ENCODE peak calls at places on chromosomes 5 and 9, in six cellular contexts. X, W, E, Z, L and Q are unnamed samples.

GRCh38 chr5:24788829-24789509 is 144.2 kb upstream of the CDH10 start:
- DNase-seq in X (no peak), W (peak), E (peak), Z (no peak), L (no peak), Q (no peak)

GRCh38 chr9:89750117-89750551 is 145.3 kb downstream of the GADD45G start:
- DNase-seq in X (no peak), W (no peak), E (no peak), Z (no peak), L (no peak), Q (no peak)

GRCh38 chr5:51829226-51829625 is 446.0 kb downstream of the ISL1 start:
- DNase-seq in X (no peak), W (no peak), E (peak), Z (no peak), L (no peak), Q (no peak)

GRCh38 chr9:93154293-93154903 is 20.3 kb upstream of the NINJ1 start:
- DNase-seq in X (peak), W (no peak), E (peak), Z (no peak), L (no peak), Q (no peak)

GRCh38 chr5:757346-757930 is 27.1 kb downstream of the ZDHHC11B start:
- DNase-seq in X (no peak), W (no peak), E (no peak), Z (no peak), L (no peak), Q (peak)

GRCh38 chr9:28915256-28915930 is 1342.1 kb upstream of the C9orf72 start:
- DNase-seq in X (no peak), W (no peak), E (peak), Z (no peak), L (no peak), Q (no peak)

GRCh38 chr9:2623866-2624682 is 2.5 kb downstream of the VLDLR start:
- DNase-seq in X (no peak), W (no peak), E (no peak), Z (no peak), L (no peak), Q (no peak)

GRCh38 chr5:113293613-113294340 is 141.0 kb downstream of the TSSK1B start:
- DNase-seq in X (peak), W (peak), E (peak), Z (peak), L (no peak), Q (no peak)

GRCh38 chr9:20353529-20353928 is 268.8 kb downstream of the MLLT3 start:
- DNase-seq in X (no peak), W (no peak), E (no peak), Z (no peak), L (no peak), Q (no peak)

GRCh38 chr5:1409386-1410110 is 35.7 kb downstream of the SLC6A3 start:
- DNase-seq in X (no peak), W (no peak), E (peak), Z (peak), L (no peak), Q (no peak)

GRCh38 chr9:76136986-76137385 is 246.5 kb downstream of the PCSK5 start:
- DNase-seq in X (no peak), W (peak), E (peak), Z (peak), L (no peak), Q (no peak)

GRCh38 chr9:109817146-109817845 is 37.3 kb downstream of the PALM2AKAP2 start:
- DNase-seq in X (no peak), W (peak), E (peak), Z (peak), L (no peak), Q (no peak)

GRCh38 chr5:55039843-55040242 is 15.8 kb downstream of the GZMK start:
- DNase-seq in X (no peak), W (peak), E (no peak), Z (no peak), L (no peak), Q (no peak)

GRCh38 chr5:158812381-158812780 is 287.3 kb downstream of the EBF1 start:
- DNase-seq in X (no peak), W (no peak), E (no peak), Z (no peak), L (peak), Q (no peak)

GRCh38 chr5:120808606-120809005 is 344.5 kb downstream of the PRR16 start:
- DNase-seq in X (no peak), W (no peak), E (no peak), Z (peak), L (no peak), Q (no peak)

GRCh38 chr5:116411101-116411571 is 163.5 kb downstream of the SEMA6A start:
- DNase-seq in X (peak), W (peak), E (no peak), Z (no peak), L (no peak), Q (peak)

GRCh38 chr9:72648811-72649414 is 127.5 kb downstream of the TMC1 start:
- DNase-seq in X (no peak), W (no peak), E (peak), Z (no peak), L (no peak), Q (no peak)

GRCh38 chr9:21750021-21750735 is 52.3 kb upstream of the MTAP start:
- DNase-seq in X (no peak), W (peak), E (no peak), Z (peak), L (no peak), Q (no peak)

GRCh38 chr5:10364186-10364689 is 10.7 kb downstream of the MARCHF6 start:
- DNase-seq in X (no peak), W (no peak), E (no peak), Z (no peak), L (no peak), Q (no peak)

GRCh38 chr9:115349542-115349941 is 231.6 kb upstream of the TNC start:
- DNase-seq in X (no peak), W (peak), E (no peak), Z (no peak), L (no peak), Q (no peak)

GRCh38 chr5:57106661-57107060 is 67.2 kb upstream of the GPBP1 start:
- DNase-seq in X (no peak), W (no peak), E (no peak), Z (no peak), L (no peak), Q (no peak)

GRCh38 chr5:168085321-168086040 is 206.0 kb upstream of the WWC1 start:
- DNase-seq in X (peak), W (no peak), E (no peak), Z (no peak), L (no peak), Q (no peak)

GRCh38 chr5:89998505-89998904 is 411.1 kb downstream of the CETN3 start:
- DNase-seq in X (no peak), W (no peak), E (no peak), Z (no peak), L (no peak), Q (no peak)

GRCh38 chr5:100901851-100902341 is 1.2 kb downstream of the ST8SIA4 start:
- DNase-seq in X (no peak), W (no peak), E (no peak), Z (no peak), L (no peak), Q (peak)

GRCh38 chr5:175693746-175694145 is 35.9 kb downstream of the HRH2 start:
- DNase-seq in X (no peak), W (no peak), E (no peak), Z (no peak), L (no peak), Q (no peak)

GRCh38 chr5:142853682-142854081 is 83.5 kb downstream of the ARHGAP26 start:
- DNase-seq in X (no peak), W (no peak), E (no peak), Z (no peak), L (no peak), Q (no peak)

GRCh38 chr5:37603072-37603471 is 224.0 kb downstream of the WDR70 start:
- DNase-seq in X (peak), W (no peak), E (no peak), Z (no peak), L (no peak), Q (no peak)

GRCh38 chr5:168234133-168234532 is 57.3 kb upstream of the WWC1 start:
- DNase-seq in X (no peak), W (no peak), E (peak), Z (no peak), L (no peak), Q (no peak)

GRCh38 chr9:6771722-6772121 is 13.9 kb downstream of the KDM4C start:
- DNase-seq in X (no peak), W (no peak), E (no peak), Z (no peak), L (no peak), Q (no peak)

GRCh38 chr9:127223266-127223665 is 41.3 kb upstream of the GARNL3 start:
- DNase-seq in X (peak), W (no peak), E (no peak), Z (no peak), L (no peak), Q (no peak)

GRCh38 chr5:74953961-74954720 is 88.0 kb upstream of the FAM169A start:
- DNase-seq in X (no peak), W (peak), E (peak), Z (peak), L (no peak), Q (no peak)

GRCh38 chr5:132528866-132529634 is 14.3 kb downstream of the IL5 start:
- DNase-seq in X (no peak), W (no peak), E (no peak), Z (no peak), L (no peak), Q (no peak)

GRCh38 chr5:105670586-105670985 is 2000.2 kb downstream of the EFNA5 start:
- DNase-seq in X (no peak), W (no peak), E (peak), Z (no peak), L (no peak), Q (no peak)